ENCODE peak calls at places on chromosome 5, in seven cellular contexts. S, O, R, F, J, W and K are unnamed samples.

GRCh38 chr5:95621839-95622629 is 2.1 kb downstream of the GPR150 start:
- DNase-seq in R (no peak), S (no peak), W (no peak), O (no peak), F (no peak), J (no peak), K (no peak)

GRCh38 chr5:139954462-139954861 is 88.6 kb downstream of the NRG2 start:
- DNase-seq in R (no peak), W (no peak), S (no peak), O (no peak), F (no peak), J (no peak), K (no peak)

GRCh38 chr5:73280821-73281746 is 108.1 kb downstream of the TMEM174 start:
- DNase-seq in O (peak; percentile 83), W (no peak), J (no peak), S (no peak), R (no peak), F (no peak), K (peak; percentile 92)

GRCh38 chr5:140549237-140550144 is 2.0 kb downstream of the EIF4EBP3 start:
- DNase-seq in F (no peak), S (no peak), O (peak; percentile 69), R (no peak), W (no peak), J (no peak), K (no peak)

GRCh38 chr5:121681200-121681855 is 170.4 kb upstream of the FTMT start:
- DNase-seq in W (no peak), O (peak; percentile 9), R (no peak), S (no peak), J (no peak), F (no peak), K (no peak)

GRCh38 chr5:144194148-144194547 is 23.5 kb downstream of the KCTD16 start:
- DNase-seq in R (no peak), J (no peak), W (no peak), O (no peak), S (no peak), F (no peak), K (no peak)

GRCh38 chr5:1010181-1010510 is 1.5 kb downstream of the NKD2 start:
- DNase-seq in F (no peak), R (peak; percentile 15), S (no peak), W (no peak), O (peak; percentile 76), J (no peak), K (no peak)

GRCh38 chr5:175025046-175025445 is 300.7 kb downstream of the MSX2 start:
- DNase-seq in W (no peak), R (no peak), F (no peak), S (no peak), O (no peak), J (no peak), K (no peak)

GRCh38 chr5:79837707-79838620 is 148.3 kb downstream of the CMYA5 start:
- DNase-seq in S (no peak), R (no peak), W (no peak), O (no peak), J (no peak), F (no peak), K (no peak)

GRCh38 chr5:2744485-2744884 is 7.0 kb downstream of the IRX2 start:
- DNase-seq in R (no peak), F (no peak), S (no peak), O (no peak), J (no peak), W (no peak), K (no peak)

GRCh38 chr5:14359069-14360043 is 216.2 kb downstream of the TRIO start:
- DNase-seq in W (no peak), R (no peak), F (no peak), S (no peak), O (no peak), J (no peak), K (no peak)

GRCh38 chr5:3266861-3267260 is 328.8 kb upstream of the IRX1 start:
- DNase-seq in J (no peak), F (no peak), R (no peak), O (no peak), S (no peak), W (no peak), K (no peak)

GRCh38 chr5:178467261-178468195 is 122.7 kb downstream of the COL23A1 start:
- DNase-seq in J (no peak), F (no peak), W (no peak), R (peak; percentile 79), S (no peak), O (no peak), K (no peak)